ENCODE peak calls at places on chromosomes 12 and 14, in four cellular contexts. One of them, this sample, is unnamed.
A peak's percentile ranks its signal among the peaks of the same experiment; 100 is the strongest.

GRCh38 chr12:48818831-48819590 is 715 bp downstream of the CACNB3 start:
- DNase-seq in omental fat pad: no peak
- DNase-seq in aorta: no peak
- DNase-seq in NCI-H774: no peak
- DNase-seq in this sample: peak; percentile 76

GRCh38 chr14:38505221-38506095 is 249.6 kb upstream of the CLEC14A start:
- DNase-seq in omental fat pad: no peak
- DNase-seq in aorta: no peak
- DNase-seq in NCI-H774: no peak
- DNase-seq in this sample: no peak

GRCh38 chr14:73143003-73143402 is 6.7 kb downstream of the PSEN1 start:
- DNase-seq in omental fat pad: no peak
- DNase-seq in aorta: no peak
- DNase-seq in NCI-H774: no peak
- DNase-seq in this sample: no peak

GRCh38 chr14:51534623-51535022 is 117.1 kb upstream of the FRMD6 start:
- DNase-seq in omental fat pad: no peak
- DNase-seq in aorta: no peak
- DNase-seq in NCI-H774: peak; percentile 23
- DNase-seq in this sample: no peak

GRCh38 chr14:104550340-104550848 is 29.2 kb upstream of the C14orf180 start:
- DNase-seq in omental fat pad: peak; percentile 3
- DNase-seq in aorta: no peak
- DNase-seq in NCI-H774: no peak
- DNase-seq in this sample: peak; percentile 24

GRCh38 chr12:109951751-109952150 is 44.4 kb downstream of the GIT2 start:
- DNase-seq in omental fat pad: no peak
- DNase-seq in aorta: no peak
- DNase-seq in NCI-H774: no peak
- DNase-seq in this sample: no peak

GRCh38 chr14:52602131-52602530 is 49.5 kb downstream of the GPR137C start:
- DNase-seq in omental fat pad: no peak
- DNase-seq in aorta: no peak
- DNase-seq in NCI-H774: no peak
- DNase-seq in this sample: no peak

GRCh38 chr12:109680521-109681030 is 33.0 kb upstream of the FAM222A start:
- DNase-seq in omental fat pad: no peak
- DNase-seq in aorta: no peak
- DNase-seq in NCI-H774: peak; percentile 35
- DNase-seq in this sample: no peak